ENCODE peak calls at places on chromosomes 5 and 9, in ten cellular contexts. K is GM23338, B is T-cell, J is head of caudate nucleus, Z is cerebellar nuclear complex, W is NCI-H1092 treated with DMSO at 0.1 percent for 48 hours, N is left cardiac atrium, M is GM06990, I is HTR-8/SVneo, Y is amniotic epithelial cell. R is an unnamed sample.

GRCh38 chr5:149803641-149804468 is 73.7 kb downstream of the PPARGC1B start:
- DNase-seq in W (no peak), N (no peak), J (peak; percentile 27), B (no peak), I (no peak), M (no peak), Z (no peak), K (no peak), Y (peak; percentile 79), R (peak; percentile 48)

GRCh38 chr9:72633966-72634365 is 112.6 kb downstream of the TMC1 start:
- DNase-seq in B (no peak), N (no peak), I (no peak), Z (no peak), J (peak; percentile 46), M (peak; percentile 11), Y (peak; percentile 54), K (no peak), W (no peak), R (no peak)

GRCh38 chr5:14707811-14708210 is 43.3 kb downstream of the OTULIN start:
- DNase-seq in I (no peak), B (no peak), N (no peak), J (no peak), K (no peak), Z (no peak), W (no peak), M (no peak), Y (no peak), R (no peak)

GRCh38 chr5:1093361-1093760 is 18.5 kb downstream of the SLC12A7 start:
- DNase-seq in B (no peak), Z (no peak), J (no peak), I (no peak), K (no peak), Y (no peak), W (no peak), M (no peak), N (no peak), R (no peak)

GRCh38 chr5:52735139-52735538 is 52.6 kb upstream of the ITGA1 start:
- DNase-seq in W (no peak), Y (no peak), K (no peak), M (no peak), I (no peak), B (no peak), J (no peak), Z (no peak), N (no peak), R (no peak)

GRCh38 chr5:129245489-129245888 is 150.9 kb downstream of the ISOC1 start:
- DNase-seq in I (no peak), K (no peak), W (no peak), J (peak; percentile 20), Z (no peak), N (no peak), Y (peak; percentile 16), M (no peak), B (no peak), R (no peak)

GRCh38 chr5:52791366-52791765 is 3.6 kb downstream of the ITGA1 start:
- DNase-seq in J (no peak), B (no peak), M (no peak), K (no peak), W (no peak), I (no peak), Z (no peak), Y (no peak), N (no peak), R (no peak)

GRCh38 chr5:1724822-1725602 is 74.6 kb downstream of the MRPL36 start:
- DNase-seq in J (no peak), I (no peak), Z (no peak), N (no peak), W (no peak), K (peak; percentile 73), B (no peak), M (no peak), Y (no peak), R (no peak)

GRCh38 chr5:1189269-1189668 is 12.1 kb upstream of the SLC6A19 start:
- DNase-seq in Y (no peak), J (no peak), M (no peak), I (no peak), W (no peak), Z (no peak), N (no peak), K (no peak), B (no peak), R (no peak)

GRCh38 chr5:65721050-65721774 is 697 bp downstream of the SGTB start:
- DNase-seq in Y (peak; percentile 58), I (peak; percentile 59), K (peak; percentile 62), W (peak; percentile 52), B (no peak), Z (peak; percentile 90), J (peak; percentile 60), M (peak; percentile 32), N (peak; percentile 73), R (peak; percentile 63)

GRCh38 chr9:129059796-129060785 is 20.8 kb upstream of the DOLPP1 start:
- DNase-seq in I (no peak), W (no peak), J (no peak), B (no peak), M (no peak), Y (no peak), Z (no peak), K (no peak), N (peak; percentile 8), R (no peak)

GRCh38 chr5:178839319-178839704 is 20.4 kb upstream of the ZNF354B start:
- DNase-seq in N (peak; percentile 70), W (peak; percentile 18), B (peak; percentile 38), Y (no peak), J (peak; percentile 27), Z (no peak), I (peak; percentile 10), M (no peak), K (peak; percentile 88), R (no peak)

GRCh38 chr9:92501671-92502393 is 19.5 kb upstream of the ASPN start:
- DNase-seq in M (no peak), J (no peak), W (peak; percentile 15), Y (peak; percentile 70), I (no peak), B (no peak), K (peak; percentile 63), N (peak; percentile 47), Z (no peak), R (peak; percentile 67)

GRCh38 chr5:113325054-113325453 is 109.7 kb downstream of the TSSK1B start:
- DNase-seq in Z (no peak), I (no peak), B (no peak), Y (peak; percentile 22), M (no peak), K (no peak), N (no peak), J (no peak), W (no peak), R (no peak)

GRCh38 chr5:23319906-23320305 is 187.5 kb upstream of the PRDM9 start:
- DNase-seq in W (no peak), K (no peak), N (no peak), M (no peak), Z (no peak), Y (peak; percentile 12), I (no peak), J (peak; percentile 3), B (no peak), R (no peak)

GRCh38 chr5:87746341-87746740 is 333.6 kb upstream of the CCNH start:
- DNase-seq in Z (no peak), Y (no peak), B (no peak), I (no peak), K (no peak), M (no peak), J (no peak), W (no peak), N (no peak), R (no peak)

GRCh38 chr9:112074250-112075008 is 100.7 kb downstream of the SUSD1 start:
- DNase-seq in B (peak; percentile 70), M (peak; percentile 62), I (peak; percentile 70), W (peak; percentile 42), N (peak; percentile 64), Y (peak; percentile 98), K (peak; percentile 85), J (peak; percentile 70), Z (no peak), R (peak; percentile 64)

R was measured in uterus.